ENCODE peak calls at places on chromosomes 4 and X, in seven cellular contexts. V is mesendoderm, S is mesenchymal stem cell, Y is neuronal stem cell, E is H9, G is trophoblast cell, Z is H1. A is an unnamed sample.

GRCh38 chr4:141346144-141346543 is 125.4 kb downstream of the ZNF330 start:
- DNase-seq in Z (no peak), V (peak), S (peak), Y (no peak), E (no peak), G (peak), A (peak)

GRCh38 chr4:66906314-66906713 is 639.0 kb downstream of the CENPC start:
- DNase-seq in G (no peak), S (no peak), E (no peak), Y (no peak), V (peak), Z (no peak), A (no peak)

GRCh38 chr4:91471280-91471679 is 832.5 kb upstream of the GRID2 start:
- DNase-seq in S (no peak), E (no peak), Z (no peak), G (no peak), V (no peak), Y (no peak), A (no peak)

GRCh38 chrX:105098812-105099211 is 121.7 kb downstream of the TEX13A start:
- DNase-seq in V (no peak), G (peak), Y (no peak), Z (no peak), E (no peak), S (no peak), A (no peak)

GRCh38 chrX:132636080-132636479 is 147.2 kb upstream of the MBNL3 start:
- DNase-seq in Y (no peak), E (no peak), G (no peak), S (no peak), Z (no peak), V (no peak), A (no peak)

GRCh38 chrX:151563449-151563848 is at the start of gene PASD1:
- DNase-seq in E (no peak), Z (no peak), S (no peak), Y (no peak), V (no peak), G (no peak), A (no peak)

GRCh38 chr4:155509619-155510018 is 132.9 kb upstream of the MAP9 start:
- DNase-seq in G (peak), S (peak), Z (no peak), V (no peak), E (no peak), Y (no peak), A (peak)

GRCh38 chrX:45716747-45717146 is 516.1 kb upstream of the DIPK2B start:
- DNase-seq in Y (no peak), Z (no peak), S (no peak), E (no peak), V (no peak), G (no peak), A (no peak)

GRCh38 chr4:82790060-82790660 is 8.4 kb downstream of the SCD5 start:
- DNase-seq in Y (no peak), Z (no peak), S (no peak), E (peak), G (no peak), V (no peak), A (no peak)

GRCh38 chrX:19513383-19513782 is 1.9 kb downstream of the MAP3K15 start:
- DNase-seq in E (no peak), S (no peak), G (no peak), V (peak), Z (no peak), Y (no peak), A (peak)

GRCh38 chr4:119655111-119655837 is 26.7 kb upstream of the PDE5A start:
- DNase-seq in V (no peak), E (no peak), G (no peak), S (no peak), Y (no peak), Z (no peak), A (peak)
- H3K27ac ChIP-seq in V (no peak), E (no peak), G (no peak), S (no peak), Y (no peak), Z (no peak), A (peak)

DNA sequence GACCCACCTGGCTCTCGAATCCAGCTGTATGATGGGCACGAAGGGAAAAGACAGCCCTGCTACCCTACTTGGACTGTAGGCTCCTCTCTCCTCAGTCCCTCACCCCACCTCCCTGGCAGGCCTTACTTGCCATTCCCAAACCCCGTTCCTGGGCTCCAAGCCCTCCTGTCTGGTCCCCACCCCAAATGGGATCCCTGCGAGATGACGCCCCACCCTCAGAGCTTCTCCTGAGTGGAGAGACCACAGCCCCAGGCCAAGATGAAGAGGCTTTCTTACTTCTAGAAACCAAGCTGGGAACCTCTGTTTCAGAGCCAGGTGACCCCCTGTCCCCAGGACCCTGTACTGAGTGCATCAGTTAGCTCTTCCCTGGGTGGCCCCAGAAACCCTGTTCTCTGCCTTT is 4.5 kb downstream of the NALF2 start:
- DNase-seq in S (no peak), Y (no peak), Z (no peak), V (no peak), E (no peak), G (no peak), A (no peak)
- H3K18ac ChIP-seq in S (no peak), Y (no peak), Z (no peak), V (no peak), E (no peak), G (no peak), A (no peak)

GRCh38 chr4:21596521-21596920 is 352.1 kb downstream of the KCNIP4 start:
- DNase-seq in E (no peak), Y (no peak), V (no peak), G (no peak), S (no peak), Z (no peak), A (no peak)
- H3K23ac ChIP-seq in E (no peak), Y (no peak), V (no peak), G (no peak), S (no peak), Z (no peak), A (no peak)

GRCh38 chr4:105473340-105474109 is at the start of gene PPA2:
- DNase-seq in G (peak), S (peak), Y (peak), Z (peak), V (peak), E (peak), A (peak)
- H3K27ac ChIP-seq in G (peak), S (peak), Y (peak), Z (peak), V (peak), E (no peak), A (peak)